ENCODE peak calls at places on chromosomes 6 and 20, in six cellular contexts. H is IMR-90, F is H9, W is mesenchymal stem cell, Y is trophoblast cell, N is neuronal stem cell. G is an unnamed sample.

GRCh38 chr6:40395066-40395697 is 192.0 kb downstream of the LRFN2 start:
- DNase-seq in F (peak; percentile 15), Y (peak; percentile 17), H (no peak), N (no peak), W (no peak), G (no peak)

GRCh38 chr6:31861919-31862343 is 690 bp downstream of the NEU1 start:
- DNase-seq in Y (no peak), W (no peak), N (no peak), F (no peak), H (no peak), G (no peak)

GRCh38 chr6:88494401-88495140 is 328.4 kb upstream of the CNR1 start:
- DNase-seq in W (no peak), N (no peak), Y (no peak), F (no peak), H (no peak), G (no peak)

GRCh38 chr6:166504100-166504499 is 82.4 kb downstream of the RAMACL start:
- DNase-seq in Y (no peak), F (no peak), N (no peak), H (no peak), W (no peak), G (no peak)

GRCh38 chr6:144416244-144416643 is 131.1 kb downstream of the UTRN start:
- DNase-seq in Y (no peak), W (no peak), H (no peak), F (no peak), N (no peak), G (no peak)

GRCh38 chr20:61925555-61926252 is 140.0 kb downstream of the TAF4 start:
- DNase-seq in H (peak; percentile 65), F (no peak), N (no peak), Y (no peak), W (no peak), G (no peak)

GRCh38 chr20:24497851-24498250 is 28.4 kb downstream of the SYNDIG1 start:
- DNase-seq in F (peak; percentile 2), W (no peak), Y (no peak), H (peak; percentile 33), N (no peak), G (no peak)

GRCh38 chr20:62147125-62147524 is 3.6 kb downstream of the SS18L1 start:
- DNase-seq in H (no peak), Y (no peak), N (no peak), F (no peak), W (no peak), G (no peak)

GRCh38 chr6:95249176-95249575 is 328.2 kb upstream of the MANEA start:
- DNase-seq in Y (no peak), H (peak; percentile 80), N (no peak), W (peak; percentile 34), F (no peak), G (no peak)

GRCh38 chr6:36487698-36488097 is 44.9 kb downstream of the KCTD20 start:
- DNase-seq in F (no peak), W (peak; percentile 24), H (peak; percentile 14), Y (no peak), N (no peak), G (no peak)

GRCh38 chr6:104884867-104885517 is 25.3 kb upstream of the HACE1 start:
- DNase-seq in H (no peak), Y (no peak), W (no peak), F (no peak), N (no peak), G (no peak)

GRCh38 chr6:137217801-137218472 is 1.2 kb downstream of the IFNGR1 start:
- DNase-seq in N (no peak), F (no peak), H (peak; percentile 18), Y (no peak), W (peak; percentile 37), G (no peak)

GRCh38 chr20:60630609-60631008 is 621.5 kb upstream of the CDH4 start:
- DNase-seq in H (no peak), F (no peak), N (peak; percentile 56), Y (no peak), W (no peak), G (no peak)

DNA sequence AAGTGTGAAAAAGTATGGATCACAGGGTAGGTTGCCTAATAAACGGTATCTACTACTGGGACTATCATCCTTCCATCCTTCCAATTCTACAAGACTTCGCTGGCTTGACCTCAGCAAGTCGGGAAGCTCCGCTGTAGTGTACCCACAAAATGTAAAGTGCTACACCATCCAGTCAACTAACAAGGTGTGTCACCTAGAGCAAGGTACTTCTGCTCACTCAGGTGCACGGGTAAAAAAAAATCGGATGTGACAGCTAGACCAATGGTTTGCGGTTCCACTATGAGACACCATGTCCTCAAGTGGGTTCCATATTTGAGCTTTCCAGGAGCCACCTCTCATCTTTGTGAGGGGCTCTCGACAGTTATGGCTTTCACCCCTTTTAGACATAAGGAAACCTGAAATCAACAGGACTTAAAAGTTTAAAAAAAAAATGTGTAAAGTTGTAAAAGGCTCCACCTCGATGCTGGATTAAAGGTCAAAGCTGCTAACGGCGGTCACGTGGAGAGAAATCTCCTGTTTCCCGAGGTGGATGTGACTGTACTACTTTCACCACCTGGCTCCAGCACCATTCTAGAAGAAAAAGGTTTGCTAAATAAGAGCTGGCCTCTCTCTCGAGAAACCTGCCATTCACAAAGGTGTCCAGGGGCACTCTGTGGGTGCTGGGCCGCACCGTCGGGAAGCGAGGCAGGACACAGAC is 661 bp downstream of the ATP5F1E start:
- DNase-seq in H (no peak), N (no peak), F (no peak), W (no peak), Y (peak; percentile 42), G (no peak)
- H4K91ac ChIP-seq in H (peak overlapping the region; percentile 92), N (peak overlapping the region; percentile 56), F (no peak overlapping the region), W (peak overlapping the region; percentile 99), Y (peak overlapping the region; percentile 100), G (peak overlapping the region; percentile 51)

GRCh38 chr6:72987305-72987704 is 238.0 kb downstream of the KHDC1L start:
- DNase-seq in H (no peak), N (no peak), F (no peak), Y (no peak), W (no peak), G (no peak)

DNA sequence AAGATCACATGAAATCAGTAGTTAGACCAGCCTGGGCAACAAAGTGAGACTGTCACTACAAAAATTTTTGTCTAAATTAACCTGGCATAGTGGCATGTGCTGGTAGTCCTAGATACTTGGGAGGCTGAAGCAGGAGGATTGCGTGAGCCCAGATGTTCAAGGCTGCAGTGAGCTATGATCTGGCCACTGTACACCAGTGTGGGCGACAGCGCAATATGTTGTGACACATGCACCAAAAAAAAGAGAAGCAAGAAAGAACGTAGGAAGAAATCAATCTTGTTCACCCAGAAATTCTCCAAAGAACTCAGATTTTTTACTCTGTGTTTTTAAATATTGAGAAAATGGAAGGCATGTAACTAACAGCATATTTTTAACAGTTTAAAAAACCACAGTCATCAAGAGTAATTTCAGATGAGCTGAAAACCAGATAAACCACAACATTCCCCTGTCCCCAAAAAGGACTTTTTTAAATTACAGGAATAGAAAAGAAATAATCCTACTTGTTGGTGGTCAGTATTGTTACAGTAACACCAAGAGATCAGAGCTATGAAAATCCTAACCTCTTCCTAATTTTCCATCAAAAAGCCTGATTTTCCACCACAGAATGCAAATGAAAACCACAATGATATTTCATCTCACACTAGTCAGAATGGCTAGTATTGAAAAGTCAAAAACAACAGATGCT is 240.2 kb downstream of the KHDC1L start:
- DNase-seq in N (no peak), F (no peak), W (no peak), Y (peak; percentile 31), H (peak; percentile 11), G (no peak)
- H4K91ac ChIP-seq in N (no peak overlapping the region), F (no peak overlapping the region), W (no peak overlapping the region), Y (no peak overlapping the region), H (no peak overlapping the region), G (no peak overlapping the region)

GRCh38 chr20:18657575-18657974 is 69.7 kb downstream of the DTD1 start:
- DNase-seq in Y (no peak), F (no peak), H (peak; percentile 87), N (no peak), W (no peak), G (no peak)

GRCh38 chr20:18650224-18650623 is 62.4 kb downstream of the DTD1 start:
- DNase-seq in F (no peak), Y (no peak), N (no peak), H (no peak), W (no peak), G (no peak)

GRCh38 chr20:18653736-18654447 is 66.0 kb downstream of the DTD1 start:
- DNase-seq in F (no peak), Y (no peak), H (no peak), W (no peak), N (no peak), G (no peak)

GRCh38 chr20:18654448-18654773 is 66.6 kb downstream of the DTD1 start:
- DNase-seq in H (no peak), W (no peak), F (no peak), Y (no peak), N (no peak), G (no peak)
- H4K91ac ChIP-seq in H (no peak overlapping the region), W (no peak overlapping the region), F (no peak overlapping the region), Y (no peak overlapping the region), N (no peak overlapping the region), G (no peak overlapping the region)

GRCh38 chr20:58822748-58823730 is 27.7 kb downstream of the GNAS-AS1 start:
- DNase-seq in N (no peak), F (no peak), H (no peak), Y (no peak), W (no peak), G (no peak)
- H4K91ac ChIP-seq in N (no peak overlapping the region), F (no peak overlapping the region), H (no peak overlapping the region), Y (no peak overlapping the region), W (no peak overlapping the region), G (no peak overlapping the region)

DNA sequence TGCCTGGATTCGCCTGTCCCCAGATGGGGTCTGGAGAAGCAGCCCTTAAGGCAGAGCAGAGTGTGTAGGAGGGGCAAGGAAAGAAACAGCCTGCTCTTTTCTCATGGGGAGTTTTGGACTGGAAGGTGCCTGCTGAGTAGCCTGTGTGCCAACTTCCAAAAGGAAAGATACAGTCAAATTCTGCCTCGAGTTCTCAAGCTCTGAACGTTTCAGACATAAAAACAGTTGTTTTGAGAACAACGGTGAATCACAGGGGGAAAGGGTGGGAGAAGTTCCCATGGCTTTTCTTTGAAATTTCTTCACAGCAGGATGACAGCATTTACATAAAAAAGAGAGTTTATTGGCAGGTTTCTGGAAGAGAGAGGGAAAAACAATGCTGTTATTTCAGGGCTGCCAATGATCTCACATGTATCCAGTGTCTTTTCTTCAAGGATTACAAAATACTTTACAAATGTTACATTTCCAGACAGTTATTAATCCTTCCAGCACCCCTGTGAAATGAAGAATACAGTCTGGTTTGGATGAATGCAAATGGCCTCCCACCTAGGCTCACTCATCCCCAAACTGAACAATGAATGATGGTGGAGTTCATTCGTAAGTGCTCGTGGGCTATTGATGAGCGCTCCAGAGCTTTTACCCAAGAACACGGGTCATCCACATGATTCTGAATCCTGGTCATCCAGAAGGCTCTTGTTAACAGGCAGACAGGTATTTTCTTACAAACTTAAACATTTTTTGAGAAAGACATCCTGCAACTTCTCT is 33.8 kb upstream of the ECI2 start:
- DNase-seq in H (peak; percentile 42), F (no peak), N (no peak), Y (no peak), W (no peak), G (no peak)
- H4K91ac ChIP-seq in H (no peak overlapping the region), F (no peak overlapping the region), N (no peak overlapping the region), Y (no peak overlapping the region), W (no peak overlapping the region), G (no peak overlapping the region)

DNA sequence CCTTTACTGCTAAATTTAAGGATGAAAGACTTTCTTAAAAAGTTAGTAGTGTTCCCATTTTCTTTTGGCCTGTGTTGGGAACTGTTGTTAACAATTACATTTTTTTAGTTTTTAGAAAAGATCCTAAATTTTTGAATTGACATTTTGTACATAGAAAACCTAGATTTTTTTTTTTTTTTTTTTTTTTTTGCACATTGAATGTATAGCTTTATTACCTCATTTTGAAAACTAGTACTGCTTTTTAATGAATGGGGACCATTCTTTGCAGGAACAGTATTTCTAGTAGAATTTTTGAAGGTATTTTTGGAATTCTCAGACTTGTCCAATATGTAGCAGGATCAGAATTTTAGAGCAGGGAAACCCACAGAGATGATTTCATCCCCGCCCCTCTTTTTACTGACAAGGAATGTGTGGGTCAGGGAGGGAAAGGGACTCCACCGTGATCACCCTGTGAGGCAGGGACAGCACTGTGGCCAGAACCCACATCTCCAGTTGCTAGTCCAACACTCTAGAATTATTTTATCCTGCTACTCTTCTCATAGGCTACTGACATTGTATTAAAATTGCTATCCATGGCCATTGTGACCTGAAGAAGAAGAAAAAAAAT is 154.4 kb upstream of the SUPT3H start:
- DNase-seq in H (no peak), Y (no peak), N (no peak), F (no peak), W (peak; percentile 12), G (no peak)
- H4K91ac ChIP-seq in H (no peak overlapping the region), Y (no peak overlapping the region), N (no peak overlapping the region), F (no peak overlapping the region), W (no peak overlapping the region), G (no peak overlapping the region)

G was measured in H1.